ENCODE peak calls at places on chromosomes 1 and 21, in eight cellular contexts. A is NCI-H446 treated with DMSO at 0.1 percent for 48 hours, B is neural progenitor cell, F is T follicular helper cell, P is GM13977, U is EH, Q is HS-5, I is ovary. N is an unnamed sample.

GRCh38 chr21:35932232-35932911 is 128.0 kb downstream of the SETD4 start:
- DNase-seq in F (no peak), I (peak), B (no peak), P (peak), A (no peak), Q (peak), U (peak), N (no peak)

GRCh38 chr1:24418898-24419628 is 3.5 kb downstream of the NIPAL3 start:
- DNase-seq in F (no peak), P (no peak), U (peak), I (no peak), A (peak), B (no peak), Q (no peak), N (no peak)

GRCh38 chr1:225817611-225818061 is 7.7 kb downstream of the EPHX1 start:
- DNase-seq in B (no peak), A (peak), I (peak), Q (peak), F (no peak), P (no peak), U (peak), N (peak)

GRCh38 chr1:84481317-84481716 is 2.3 kb downstream of the RPF1 start:
- DNase-seq in U (no peak), Q (no peak), F (no peak), P (no peak), I (no peak), A (no peak), B (no peak), N (no peak)

GRCh38 chr21:14308234-14308633 is 74.7 kb downstream of the HSPA13 start:
- DNase-seq in B (no peak), P (no peak), I (no peak), U (no peak), Q (no peak), F (no peak), A (no peak), N (no peak)

GRCh38 chr1:25174363-25174729 is 58.0 kb downstream of the SYF2 start:
- DNase-seq in U (no peak), A (no peak), P (no peak), I (no peak), Q (no peak), B (no peak), F (no peak), N (no peak)

GRCh38 chr1:45479039-45479748 is 11.8 kb downstream of the TESK2 start:
- DNase-seq in A (no peak), U (no peak), B (no peak), P (no peak), Q (no peak), F (no peak), I (no peak), N (no peak)

GRCh38 chr1:212667223-212668139 is 32.2 kb downstream of the BATF3 start:
- DNase-seq in I (no peak), A (peak), Q (peak), B (no peak), U (peak), P (peak), F (no peak), N (peak)

GRCh38 chr1:162213281-162213909 is 143.9 kb downstream of the NOS1AP start:
- DNase-seq in P (no peak), U (no peak), F (no peak), A (peak), B (peak), I (no peak), Q (no peak), N (no peak)

GRCh38 chr1:233045591-233045990 is 95.2 kb downstream of the NTPCR start:
- DNase-seq in I (no peak), Q (no peak), P (no peak), B (no peak), A (no peak), F (no peak), U (no peak), N (no peak)

GRCh38 chr1:35539073-35539823 is 18.0 kb downstream of the KIAA0319L start:
- DNase-seq in Q (no peak), A (no peak), P (no peak), U (peak), B (no peak), I (no peak), F (no peak), N (no peak)

GRCh38 chr1:110390692-110391232 is at the start of gene SLC16A4:
- DNase-seq in I (peak), U (peak), F (no peak), P (no peak), A (peak), Q (no peak), B (peak), N (peak)

GRCh38 chr1:231021540-231022031 is 18.5 kb downstream of the FAM89A start:
- DNase-seq in F (no peak), I (no peak), U (peak), B (no peak), A (no peak), P (no peak), Q (no peak), N (peak)

GRCh38 chr21:29265690-29266479 is 32.8 kb upstream of the BACH1 start:
- DNase-seq in A (no peak), P (no peak), Q (no peak), B (no peak), U (peak), I (no peak), F (no peak), N (no peak)

GRCh38 chr1:150221552-150221951 is 14.4 kb downstream of the ANP32E start:
- DNase-seq in B (no peak), U (peak), F (no peak), P (no peak), A (no peak), Q (no peak), I (no peak), N (peak)

N was measured in endodermal cell.